ENCODE peak calls at places on chromosomes 4 and X, in eight cellular contexts. E is suprapubic skin, I is GM20000, U is IMR-90, L is mucosa of descending colon, F is B cell, M is gastrocnemius medialis, S is ovary. K is an unnamed sample.

GRCh38 chrX:131366387-131366786 is 77.3 kb upstream of the IGSF1 start:
- DNase-seq in M (no peak), L (no peak), I (no peak), E (no peak), U (no peak), S (no peak), F (no peak), K (no peak)

GRCh38 chr4:153497091-153497531 is 31.0 kb downstream of the TMEM131L start:
- DNase-seq in L (no peak), I (no peak), E (no peak), M (no peak), U (peak), F (no peak), S (no peak), K (no peak)

GRCh38 chrX:42869659-42870476 is 91.9 kb upstream of the PPP1R2C start:
- DNase-seq in F (peak), L (no peak), I (peak), M (no peak), S (no peak), U (no peak), E (no peak), K (no peak)

GRCh38 chrX:149314031-149314430 is 191.1 kb downstream of the IDS start:
- DNase-seq in S (no peak), M (no peak), L (no peak), U (no peak), I (no peak), F (no peak), E (no peak), K (no peak)

GRCh38 chr4:16034010-16034829 is 49.6 kb downstream of the PROM1 start:
- DNase-seq in F (no peak), M (no peak), I (no peak), U (peak), E (no peak), L (no peak), S (no peak), K (peak)

GRCh38 chr4:48130100-48130499 is 4.0 kb downstream of the TXK start:
- DNase-seq in I (no peak), U (no peak), F (no peak), M (no peak), L (no peak), E (no peak), S (no peak), K (no peak)

GRCh38 chr4:70515342-70516245 is 2.8 kb upstream of the AMTN start:
- DNase-seq in E (no peak), M (no peak), I (no peak), F (no peak), U (no peak), L (no peak), S (no peak), K (no peak)

GRCh38 chrX:46279925-46280313 is 265.3 kb downstream of the ZNF674 start:
- DNase-seq in L (no peak), F (no peak), U (peak), I (no peak), S (no peak), E (no peak), M (no peak), K (no peak)

GRCh38 chr4:52402582-52402981 is 256.5 kb downstream of the USP46 start:
- DNase-seq in I (no peak), M (no peak), E (no peak), L (no peak), S (no peak), F (no peak), U (no peak), K (no peak)

GRCh38 chr4:2860391-2861348 is 17.0 kb downstream of the ADD1 start:
- DNase-seq in E (no peak), I (no peak), S (no peak), U (peak), L (no peak), F (no peak), M (no peak), K (no peak)

GRCh38 chr4:165398570-165398969 is 19.8 kb downstream of the CPE start:
- DNase-seq in U (peak), M (no peak), I (no peak), S (no peak), L (no peak), F (peak), E (no peak), K (no peak)

GRCh38 chr4:121306932-121307331 is 73.9 kb downstream of the QRFPR start:
- DNase-seq in M (no peak), S (no peak), U (no peak), L (no peak), F (no peak), E (no peak), I (no peak), K (no peak)

GRCh38 chr4:4791299-4791798 is 68.1 kb upstream of the MSX1 start:
- DNase-seq in I (no peak), U (peak), S (no peak), F (no peak), M (no peak), E (no peak), L (no peak), K (no peak)

GRCh38 chr4:118834070-118834469 is 1.9 kb downstream of the SEC24D start:
- DNase-seq in F (no peak), M (no peak), U (no peak), E (no peak), I (no peak), L (no peak), S (no peak), K (no peak)

GRCh38 chrX:45306794-45307193 is 106.1 kb upstream of the DIPK2B start:
- DNase-seq in F (no peak), L (no peak), S (no peak), M (no peak), U (no peak), E (no peak), I (no peak), K (no peak)

GRCh38 chr4:20254517-20255250 is 3.0 kb downstream of the SLIT2 start:
- DNase-seq in L (peak), E (peak), U (peak), S (no peak), F (peak), I (peak), M (no peak), K (no peak)

GRCh38 chr4:185535818-185536729 is 767 bp upstream of the PDLIM3 start:
- DNase-seq in I (no peak), S (peak), L (no peak), U (no peak), E (no peak), F (no peak), M (peak), K (no peak)

GRCh38 chr4:131388277-131388676 is 1760.8 kb upstream of the PCDH10 start:
- DNase-seq in I (no peak), S (no peak), F (no peak), L (no peak), E (no peak), U (no peak), M (no peak), K (no peak)

GRCh38 chr4:36399762-36400353 is 118.4 kb downstream of the DTHD1 start:
- DNase-seq in M (no peak), E (no peak), S (no peak), F (no peak), L (no peak), I (peak), U (no peak), K (no peak)
- TF ChIP-seq CTCF in M (no peak), E (peak), S (no peak), F (peak), L (peak), I (peak), U (no peak), K (no peak)

DNA sequence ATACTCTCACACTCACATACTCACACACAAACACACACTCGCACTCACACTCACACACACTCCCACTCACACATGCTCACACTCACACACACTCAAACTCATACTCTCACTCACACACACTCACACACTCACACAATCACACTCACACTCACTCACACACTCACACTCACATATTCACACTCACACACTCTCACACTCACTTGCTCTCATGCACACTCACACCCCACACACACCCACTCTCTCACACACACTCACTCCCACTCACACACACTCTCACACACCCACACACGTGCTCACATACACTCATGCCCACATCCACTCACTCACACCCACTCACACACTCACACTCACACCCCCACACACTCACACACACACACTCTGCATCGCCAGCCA is 4.9 kb upstream of the ATP2B3 start:
- DNase-seq in L (no peak), S (no peak), F (no peak), U (no peak), I (no peak), M (no peak), E (no peak), K (no peak)
- TF ChIP-seq CTCF in L (no peak), S (no peak), F (no peak), U (no peak), I (no peak), M (no peak), E (no peak), K (no peak)

DNA sequence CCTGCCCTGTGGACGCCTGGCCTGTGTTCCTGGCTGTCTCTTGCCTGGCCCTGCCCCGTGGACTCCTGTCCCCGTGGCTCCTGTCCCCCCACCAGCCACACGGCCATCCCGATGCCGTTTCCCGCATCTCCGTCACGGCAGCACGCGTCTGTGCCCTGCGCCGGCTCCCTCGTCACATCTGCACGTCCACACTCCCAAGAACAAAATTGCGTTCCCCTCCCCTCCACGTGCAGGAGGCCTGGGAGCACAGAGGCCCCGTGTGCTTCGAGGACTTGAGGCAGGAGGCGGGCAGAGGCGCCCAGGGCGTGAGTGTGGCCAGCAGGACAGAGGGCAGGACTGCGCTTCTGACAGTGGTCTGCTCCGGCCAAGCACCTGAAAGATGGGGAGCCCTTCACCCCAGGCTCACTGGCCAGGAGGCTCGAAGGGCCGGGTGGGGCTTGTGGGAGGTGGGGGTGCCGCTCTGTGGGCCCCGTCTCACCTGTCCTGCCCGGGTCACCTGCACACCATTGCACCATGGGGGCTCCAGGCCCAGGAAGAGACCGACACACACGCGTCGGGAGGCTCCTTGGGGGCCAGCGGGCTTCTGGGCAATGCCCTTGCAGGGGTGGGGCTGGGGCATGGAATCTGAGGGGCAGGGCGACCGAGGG is 17.3 kb downstream of the FGFRL1 start:
- DNase-seq in F (no peak), S (no peak), L (no peak), U (no peak), E (no peak), M (no peak), I (no peak), K (no peak)
- TF ChIP-seq CTCF in F (no peak), S (no peak), L (no peak), U (no peak), E (no peak), M (no peak), I (no peak), K (no peak)

GRCh38 chr4:78024085-78024484 is 33.0 kb upstream of the FRAS1 start:
- DNase-seq in E (no peak), F (no peak), L (no peak), U (no peak), S (no peak), M (no peak), I (no peak), K (no peak)

GRCh38 chr4:78019494-78019893 is 37.6 kb upstream of the FRAS1 start:
- DNase-seq in U (no peak), I (no peak), L (no peak), M (no peak), E (no peak), S (no peak), F (no peak), K (no peak)

GRCh38 chr4:78020677-78021076 is 36.4 kb upstream of the FRAS1 start:
- DNase-seq in I (no peak), S (no peak), M (no peak), L (no peak), F (no peak), U (no peak), E (no peak), K (no peak)

GRCh38 chr4:78024692-78025091 is 32.4 kb upstream of the FRAS1 start:
- DNase-seq in M (no peak), F (no peak), U (no peak), S (no peak), L (no peak), I (no peak), E (no peak), K (no peak)

DNA sequence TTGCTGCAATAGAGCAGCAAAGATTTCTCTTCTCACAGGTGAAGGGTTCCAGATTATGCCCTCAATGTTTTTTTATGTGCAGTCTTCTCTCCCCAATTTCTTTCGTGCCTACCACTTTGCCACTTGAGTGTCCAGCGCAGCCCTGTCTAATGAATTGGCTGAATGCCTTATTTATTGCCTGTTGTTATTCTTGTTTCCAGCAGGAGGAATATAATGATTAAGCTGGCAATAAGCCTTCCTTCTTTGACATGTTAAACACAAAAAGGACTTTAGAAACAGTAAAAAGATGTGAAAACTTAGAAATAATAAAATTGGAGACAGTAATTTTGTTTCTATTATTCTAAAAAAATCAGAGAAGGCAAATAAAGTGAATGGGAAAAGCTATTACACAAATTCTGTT is 34.6 kb upstream of the FRAS1 start:
- DNase-seq in E (no peak), I (no peak), L (no peak), M (no peak), S (no peak), U (no peak), F (no peak), K (no peak)
- TF ChIP-seq CTCF in E (no peak), I (no peak), L (no peak), M (no peak), S (no peak), U (no peak), F (no peak), K (no peak)